ENCODE peak calls at places on chromosomes 11 and 22, in five cellular contexts. K is nephron progenitor cell, F is activated gamma-delta T cell, S is PC-9, V is foreskin melanocyte. T is an unnamed sample.

GRCh38 chr11:64741393-64742086 is 2.4 kb downstream of the RASGRP2 start:
- DNase-seq in K (no peak), F (no peak), S (no peak), V (no peak), T (no peak)

GRCh38 chr22:40709752-40710413 is 30.6 kb downstream of the MCHR1 start:
- DNase-seq in K (no peak), F (no peak), S (no peak), V (peak), T (no peak)

GRCh38 chr22:37270928-37271650 is 11.2 kb upstream of the CYTH4 start:
- DNase-seq in K (no peak), F (no peak), S (no peak), V (no peak), T (no peak)

GRCh38 chr11:10451399-10452116 is 3.5 kb upstream of the AMPD3 start:
- DNase-seq in K (no peak), F (no peak), S (no peak), V (no peak), T (no peak)

GRCh38 chr11:13094930-13095687 is 86.0 kb downstream of the RASSF10 start:
- DNase-seq in K (no peak), F (no peak), S (no peak), V (no peak), T (no peak)

GRCh38 chr22:50722048-50722701 is 15.8 kb upstream of the ACR start:
- DNase-seq in K (no peak), F (no peak), S (no peak), V (no peak), T (no peak)

GRCh38 chr11:123567466-123567865 is 87.0 kb downstream of the SCN3B start:
- DNase-seq in K (no peak), F (no peak), S (no peak), V (no peak), T (no peak)

GRCh38 chr22:17938484-17938924 is 85.9 kb downstream of the MICAL3 start:
- DNase-seq in K (no peak), F (no peak), S (no peak), V (no peak), T (no peak)